ENCODE peak calls at places on chromosomes 13 and 19, in five cellular contexts. R is body of pancreas; D is CD8-positive, alpha-beta T cell; Z is EL; Q is occipital lobe. V is an unnamed sample.

GRCh38 chr19:47824396-47824795 is 2.7 kb downstream of the CRX start:
- DNase-seq in R (no peak), D (no peak), Z (no peak), Q (no peak), V (no peak)

GRCh38 chr19:1945899-1946298 is 4.9 kb downstream of the CSNK1G2 start:
- DNase-seq in R (peak; percentile 59), D (no peak), Z (peak; percentile 18), Q (no peak), V (peak; percentile 58)

GRCh38 chr19:33449799-33450198 is 71.8 kb downstream of the PEPD start:
- DNase-seq in R (no peak), D (no peak), Z (no peak), Q (no peak), V (no peak)

GRCh38 chr19:54421521-54421920 is 6.3 kb downstream of the TTYH1 start:
- DNase-seq in R (no peak), D (no peak), Z (no peak), Q (no peak), V (no peak)

GRCh38 chr19:17246681-17247425 is 1.1 kb upstream of the NR2F6 start:
- DNase-seq in R (peak; percentile 61), D (no peak), Z (peak; percentile 45), Q (no peak), V (peak; percentile 81)

GRCh38 chr13:102236830-102237621 is 164.8 kb downstream of the FGF14 start:
- DNase-seq in R (no peak), D (no peak), Z (no peak), Q (no peak), V (no peak)

GRCh38 chr13:40422588-40423235 is 243.7 kb downstream of the FOXO1 start:
- DNase-seq in R (no peak), D (no peak), Z (no peak), Q (no peak), V (no peak)

GRCh38 chr19:41695745-41696144 is 7.7 kb upstream of the CEACAM7 start:
- DNase-seq in R (no peak), D (no peak), Z (no peak), Q (no peak), V (peak; percentile 16)

GRCh38 chr13:44302233-44302632 is 71.4 kb upstream of the SERP2 start:
- DNase-seq in R (no peak), D (no peak), Z (no peak), Q (no peak), V (no peak)

GRCh38 chr13:107743100-107743499 is 472.2 kb downstream of the LIG4 start:
- DNase-seq in R (no peak), D (no peak), Z (no peak), Q (no peak), V (no peak)

GRCh38 chr13:27678306-27679040 is 56.8 kb downstream of the POLR1D start:
- DNase-seq in R (peak; percentile 37), D (no peak), Z (no peak), Q (no peak), V (peak; percentile 22)

GRCh38 chr13:23679214-23679613 is 109.0 kb downstream of the TNFRSF19 start:
- DNase-seq in R (peak; percentile 37), D (no peak), Z (peak; percentile 68), Q (no peak), V (no peak)

GRCh38 chr13:73421310-73421912 is 362.6 kb downstream of the KLF5 start:
- DNase-seq in R (peak; percentile 68), D (no peak), Z (no peak), Q (no peak), V (peak; percentile 48)